ENCODE peak calls at places on chromosomes 7 and 10, in eight cellular contexts. S, Y, R, W, C, Z, Q and I are unnamed samples. For H3K4me1, the result is how much of the 10 kb centered on the place peaks cover.

GRCh38 chr7:127336458-127336857 is 56.0 kb downstream of the ZNF800 start:
- DNase-seq in S (no peak), Y (no peak), R (no peak), W (no peak), C (no peak), Z (no peak), Q (no peak), I (no peak)

GRCh38 chr10:78178940-78179339 is 145.3 kb downstream of the RPS24 start:
- DNase-seq in S (peak), Y (no peak), R (no peak), W (no peak), C (peak), Z (no peak), Q (no peak), I (peak)

GRCh38 chr7:41222704-41223103 is 480.2 kb downstream of the INHBA start:
- DNase-seq in S (peak), Y (no peak), R (no peak), W (no peak), C (no peak), Z (no peak), Q (no peak), I (no peak)

GRCh38 chr10:63352976-63353375 is 112.8 kb downstream of the JMJD1C start:
- DNase-seq in S (no peak), Y (no peak), R (no peak), W (no peak), C (no peak), Z (no peak), Q (no peak), I (no peak)

GRCh38 chr10:73798087-73798486 is 12.7 kb downstream of the ZSWIM8 start:
- DNase-seq in S (no peak), Y (no peak), R (no peak), W (no peak), C (no peak), Z (no peak), Q (no peak), I (no peak)

GRCh38 chr7:104275900-104276299 is 52.5 kb upstream of the LHFPL3 start:
- DNase-seq in S (peak), Y (no peak), R (no peak), W (no peak), C (no peak), Z (no peak), Q (no peak), I (no peak)

GRCh38 chr7:21076579-21076978 is 289.9 kb upstream of the SP8 start:
- DNase-seq in S (no peak), Y (no peak), R (no peak), W (no peak), C (no peak), Z (no peak), Q (no peak), I (no peak)

GRCh38 chr10:75465110-75465509 is 33.7 kb downstream of the LRMDA start:
- DNase-seq in S (no peak), Y (no peak), R (no peak), W (no peak), C (no peak), Z (no peak), Q (no peak), I (no peak)

GRCh38 chr7:29140873-29141468 is 5.4 kb downstream of the CPVL start:
- DNase-seq in S (no peak), Y (no peak), R (no peak), W (no peak), C (no peak), Z (no peak), Q (no peak), I (no peak)

GRCh38 chr10:110574420-110574819 is 6.9 kb downstream of the SMC3 start:
- DNase-seq in S (no peak), Y (no peak), R (no peak), W (no peak), C (no peak), Z (no peak), Q (no peak), I (no peak)

GRCh38 chr7:99392659-99393362 is 15.6 kb downstream of the PDAP1 start:
- DNase-seq in S (no peak), Y (no peak), R (peak), W (peak), C (peak), Z (peak), Q (no peak), I (peak)

GRCh38 chr7:40221836-40222235 is 87.0 kb downstream of the SUGCT start:
- DNase-seq in S (peak), Y (no peak), R (no peak), W (no peak), C (no peak), Z (no peak), Q (no peak), I (no peak)

GRCh38 chr7:38316733-38317360 is 43.4 kb upstream of the TARP start:
- DNase-seq in S (peak), Y (no peak), R (no peak), W (no peak), C (no peak), Z (no peak), Q (no peak), I (no peak)

GRCh38 chr7:15317215-15317614 is 244.6 kb downstream of the AGMO start:
- DNase-seq in S (no peak), Y (no peak), R (no peak), W (no peak), C (no peak), Z (no peak), Q (no peak), I (no peak)

GRCh38 chr10:63057509-63057908 is 75.6 kb upstream of the NRBF2 start:
- DNase-seq in S (no peak), Y (no peak), R (no peak), W (no peak), C (no peak), Z (no peak), Q (no peak), I (no peak)

GRCh38 chr7:55280031-55280454 is 85.1 kb upstream of the LANCL2 start:
- DNase-seq in S (peak), Y (peak), R (peak), W (peak), C (no peak), Z (peak), Q (no peak), I (peak)

GRCh38 chr10:127928021-127928806 is 21.3 kb downstream of the PTPRE start:
- DNase-seq in S (peak), Y (no peak), R (no peak), W (no peak), C (no peak), Z (no peak), Q (no peak), I (no peak)

GRCh38 chr7:48872548-48872947 is 51.8 kb upstream of the CDC14C start:
- DNase-seq in S (no peak), Y (no peak), R (no peak), W (no peak), C (no peak), Z (no peak), Q (no peak), I (no peak)

GRCh38 chr7:119472398-119473038 is 800.5 kb upstream of the KCND2 start:
- DNase-seq in S (no peak), Y (no peak), R (no peak), W (no peak), C (no peak), Z (no peak), Q (no peak), I (no peak)

GRCh38 chr10:119306514-119306951 is 99.2 kb downstream of the GRK5 start:
- DNase-seq in S (no peak), Y (peak), R (no peak), W (no peak), C (no peak), Z (no peak), Q (peak), I (no peak)

GRCh38 chr10:67793313-67793712 is 44.7 kb downstream of the DNAJC12 start:
- DNase-seq in S (no peak), Y (no peak), R (no peak), W (no peak), C (no peak), Z (no peak), Q (no peak), I (no peak)

GRCh38 chr7:40356312-40356711 is 221.5 kb downstream of the SUGCT start:
- DNase-seq in S (peak), Y (no peak), R (no peak), W (no peak), C (no peak), Z (no peak), Q (no peak), I (no peak)

GRCh38 chr7:130921391-130922180 is 187.6 kb upstream of the KLF14 start:
- DNase-seq in S (peak), Y (no peak), R (peak), W (peak), C (no peak), Z (peak), Q (no peak), I (no peak)

GRCh38 chr7:143041346-143041745 is 10.8 kb upstream of the OR6V1 start:
- DNase-seq in S (no peak), Y (no peak), R (no peak), W (no peak), C (no peak), Z (no peak), Q (no peak), I (no peak)

DNA sequence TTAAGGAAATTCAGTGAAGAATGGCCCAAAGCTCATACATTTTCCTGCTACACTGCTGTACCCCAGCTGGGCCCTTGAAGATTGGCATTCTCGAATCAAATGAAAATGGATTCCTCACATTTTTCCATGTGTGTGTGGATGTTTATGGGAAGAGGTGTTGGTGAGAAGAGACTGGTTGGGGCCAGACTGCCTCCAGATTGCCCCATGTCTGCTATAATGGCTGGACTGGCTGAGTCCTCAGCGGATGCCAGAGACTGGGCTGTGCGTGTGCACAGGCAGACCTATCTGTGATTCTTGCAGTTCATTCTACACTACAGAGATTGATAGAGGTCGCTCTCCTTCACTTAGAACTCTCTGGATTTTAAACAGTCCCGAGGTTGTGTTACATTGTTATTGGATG is 183.6 kb upstream of the GDF10 start:
- DNase-seq in S (peak), Y (no peak), R (no peak), W (no peak), C (no peak), Z (no peak), Q (no peak), I (no peak)
- TF ChIP-seq POLR2A in S (no peak), Y (no peak), R (no peak), W (no peak), C (no peak), Z (no peak), Q (no peak), I (no peak)

GRCh38 chr7:968205-968754 is 7.1 kb downstream of the COX19 start:
- DNase-seq in S (no peak), Y (no peak), R (no peak), W (no peak), C (no peak), Z (no peak), Q (no peak), I (no peak)

GRCh38 chr7:972110-972509 is 3.2 kb downstream of the COX19 start:
- DNase-seq in S (no peak), Y (no peak), R (no peak), W (no peak), C (no peak), Z (no peak), Q (no peak), I (no peak)

GRCh38 chr7:967361-968082 is 7.8 kb downstream of the COX19 start:
- DNase-seq in S (no peak), Y (no peak), R (no peak), W (no peak), C (no peak), Z (no peak), Q (no peak), I (no peak)

GRCh38 chr7:970744-971143 is 4.6 kb downstream of the COX19 start:
- DNase-seq in S (no peak), Y (no peak), R (no peak), W (no peak), C (no peak), Z (no peak), Q (no peak), I (no peak)

DNA sequence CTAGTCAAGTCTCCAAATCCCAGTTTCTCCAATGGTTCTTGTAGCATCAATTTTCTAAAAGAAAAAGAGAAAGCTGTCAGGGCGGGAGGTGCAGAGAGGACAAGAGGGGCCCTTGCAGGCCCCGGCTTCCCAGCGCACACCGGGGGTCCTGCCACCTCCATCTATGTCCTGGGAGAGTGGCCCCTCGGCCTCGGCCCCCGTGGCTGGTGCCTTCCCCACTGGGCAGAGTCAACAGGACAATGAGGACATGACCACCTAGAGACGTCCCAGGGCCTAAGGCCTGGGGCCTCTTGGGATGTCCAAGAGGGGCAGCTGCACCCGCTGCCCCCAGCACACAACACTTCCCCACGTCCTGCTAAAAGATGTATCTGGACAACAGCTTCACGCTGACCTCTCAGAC is 5.9 kb downstream of the COX19 start:
- DNase-seq in S (no peak), Y (no peak), R (no peak), W (no peak), C (no peak), Z (no peak), Q (no peak), I (no peak)
- H3K4me1 ChIP-seq in S (under half), Y (under half), R (half or more), W (under half), C (under half), Z (under half), Q (under half), I (under half)

GRCh38 chr10:99620713-99621453 is 644 bp upstream of the SLC25A28 start:
- DNase-seq in S (peak), Y (peak), R (peak), W (peak), C (peak), Z (peak), Q (peak), I (peak)
- TF ChIP-seq POLR2A in S (peak), Y (peak), R (peak), W (peak), C (peak), Z (peak), Q (peak), I (peak)

GRCh38 chr10:93072713-93073538 is 767 bp upstream of the CYP26A1 start:
- DNase-seq in S (no peak), Y (no peak), R (no peak), W (no peak), C (no peak), Z (no peak), Q (no peak), I (no peak)
- H3K4me1 ChIP-seq in S (under half), Y (under half), R (half or more), W (under half), C (under half), Z (under half), Q (under half), I (under half)